ENCODE peak calls at places on chromosomes 4 and X, in six cellular contexts. B, M, E, P, H and K are unnamed samples.

GRCh38 chrX:68462653-68463052 is 29.4 kb upstream of the OPHN1 start:
- DNase-seq in M (no peak), B (no peak), P (no peak), H (no peak), E (peak), K (peak)

GRCh38 chr4:106541253-106541652 is 172.7 kb upstream of the GIMD1 start:
- DNase-seq in M (peak), B (no peak), E (peak), P (no peak), H (no peak), K (no peak)

GRCh38 chr4:98199247-98199646 is 56.0 kb upstream of the STPG2 start:
- DNase-seq in E (no peak), B (peak), H (no peak), M (no peak), P (no peak), K (no peak)

GRCh38 chr4:57254727-57255126 is 144.5 kb upstream of the IGFBP7 start:
- DNase-seq in B (no peak), H (no peak), E (no peak), P (no peak), M (no peak), K (no peak)

GRCh38 chr4:48792348-48793006 is 12.4 kb upstream of the FRYL start:
- DNase-seq in M (no peak), P (no peak), H (no peak), E (no peak), B (no peak), K (peak)

GRCh38 chrX:42752730-42753129 is 25.2 kb downstream of the PPP1R2C start:
- DNase-seq in M (no peak), P (no peak), E (no peak), B (no peak), H (no peak), K (no peak)

GRCh38 chrX:151488677-151489076 is 74.8 kb upstream of the PASD1 start:
- DNase-seq in H (no peak), M (no peak), B (no peak), P (no peak), E (peak), K (no peak)

GRCh38 chrX:9197231-9197630 is 163.3 kb upstream of the FAM9B start:
- DNase-seq in H (no peak), E (no peak), B (no peak), M (peak), P (no peak), K (no peak)

GRCh38 chr4:6207602-6208001 is 7.3 kb upstream of the JAKMIP1 start:
- DNase-seq in B (no peak), H (no peak), P (no peak), E (no peak), M (no peak), K (no peak)

GRCh38 chrX:68842781-68843581 is 14.2 kb downstream of the EFNB1 start:
- DNase-seq in P (no peak), B (peak), E (peak), M (no peak), H (no peak), K (no peak)

GRCh38 chrX:337331-337831 is 18.8 kb upstream of the GTPBP6 start:
- DNase-seq in B (peak), M (no peak), E (no peak), H (no peak), P (no peak), K (no peak)

GRCh38 chr4:129344058-129344457 is 248.1 kb downstream of the C4orf33 start:
- DNase-seq in B (no peak), P (no peak), M (no peak), H (no peak), E (peak), K (peak)

GRCh38 chrX:40058719-40059118 is 39.0 kb downstream of the BCOR start:
- DNase-seq in H (no peak), B (no peak), E (no peak), P (no peak), M (no peak), K (peak)

GRCh38 chrX:45845142-45845541 is 644.5 kb upstream of the DIPK2B start:
- DNase-seq in M (no peak), P (no peak), B (no peak), E (no peak), H (no peak), K (no peak)

GRCh38 chr4:30863031-30863430 is 142.9 kb downstream of the PCDH7 start:
- DNase-seq in B (no peak), E (peak), M (no peak), P (no peak), H (no peak), K (no peak)

GRCh38 chrX:73577368-73577767 is 14.4 kb downstream of the CHIC1 start:
- DNase-seq in H (no peak), B (no peak), E (peak), M (peak), P (no peak), K (no peak)

GRCh38 chrX:46994096-46994495 is 81.9 kb downstream of the JADE3 start:
- DNase-seq in P (no peak), B (no peak), M (no peak), E (no peak), H (no peak), K (no peak)

GRCh38 chr4:30989508-30989907 is 269.3 kb downstream of the PCDH7 start:
- DNase-seq in P (no peak), E (no peak), H (no peak), B (no peak), M (no peak), K (no peak)

GRCh38 chr4:113476800-113477199 is 284.7 kb downstream of the CAMK2D start:
- DNase-seq in E (peak), H (no peak), M (no peak), P (no peak), B (no peak), K (no peak)

GRCh38 chr4:8707045-8707781 is 114.6 kb downstream of the CPZ start:
- DNase-seq in P (no peak), H (no peak), B (peak), E (no peak), M (no peak), K (no peak)

GRCh38 chrX:43557792-43558191 is 98.3 kb upstream of the MAOA start:
- DNase-seq in E (peak), B (peak), P (no peak), M (no peak), H (peak), K (peak)

GRCh38 chr4:183348706-183349659 is 26.8 kb upstream of the CLDN24 start:
- DNase-seq in H (no peak), B (no peak), E (peak), P (no peak), M (peak), K (no peak)

GRCh38 chrX:17030092-17030491 is 83.6 kb downstream of the REPS2 start:
- DNase-seq in H (no peak), M (no peak), E (no peak), B (no peak), P (no peak), K (no peak)

GRCh38 chr4:42654606-42655005 is 2.3 kb downstream of the ATP8A1 start:
- DNase-seq in P (no peak), H (no peak), M (peak), E (peak), B (no peak), K (no peak)

GRCh38 chr4:88722276-88722780 is 24.7 kb upstream of the NAP1L5 start:
- DNase-seq in H (no peak), M (no peak), B (peak), P (no peak), E (no peak), K (no peak)

GRCh38 chrX:58025979-58026378 is 115.7 kb upstream of the ZXDA start:
- DNase-seq in B (no peak), E (peak), M (no peak), P (no peak), H (peak), K (no peak)

GRCh38 chrX:26442340-26442739 is 226.4 kb downstream of the MAGEB5 start:
- DNase-seq in P (no peak), M (no peak), H (no peak), B (no peak), E (peak), K (peak)

GRCh38 chr4:40422309-40422708 is 87.2 kb downstream of the CHRNA9 start:
- DNase-seq in P (no peak), M (no peak), B (no peak), H (no peak), E (no peak), K (no peak)